ENCODE peak calls at places on chromosomes 16 and 17, in four cellular contexts. One of them, this sample, is unnamed.

GRCh38 chr16:31274831-31275816 is 15.3 kb downstream of the ITGAM start:
- DNase-seq in uterus: no peak
- DNase-seq in iPS DF 6.9: no peak
- DNase-seq in PC-9: no peak
- DNase-seq in this sample: no peak

GRCh38 chr16:75310541-75310940 is 59.1 kb upstream of the BCAR1 start:
- DNase-seq in uterus: no peak
- DNase-seq in iPS DF 6.9: no peak
- DNase-seq in PC-9: no peak
- DNase-seq in this sample: no peak

GRCh38 chr16:88531346-88531745 is 38.9 kb upstream of the ZC3H18 start:
- DNase-seq in uterus: no peak
- DNase-seq in iPS DF 6.9: no peak
- DNase-seq in PC-9: no peak
- DNase-seq in this sample: no peak

GRCh38 chr16:7601100-7601499 is 268.5 kb downstream of the RBFOX1 start:
- DNase-seq in uterus: no peak
- DNase-seq in iPS DF 6.9: no peak
- DNase-seq in PC-9: no peak
- DNase-seq in this sample: no peak

GRCh38 chr16:28879261-28879840 is 1.1 kb downstream of the ATP2A1 start:
- DNase-seq in uterus: no peak
- DNase-seq in iPS DF 6.9: no peak
- DNase-seq in PC-9: no peak
- DNase-seq in this sample: no peak

GRCh38 chr16:51937771-51938170 is 609.2 kb downstream of the TOX3 start:
- DNase-seq in uterus: no peak
- DNase-seq in iPS DF 6.9: no peak
- DNase-seq in PC-9: no peak
- DNase-seq in this sample: no peak

GRCh38 chr17:78979780-78980623 is at the start of gene LGALS3BP:
- DNase-seq in uterus: peak; percentile 86
- DNase-seq in iPS DF 6.9: no peak
- DNase-seq in PC-9: peak; percentile 87
- DNase-seq in this sample: peak; percentile 40

GRCh38 chr16:1767116-1767994 is 4.0 kb downstream of the NME3 start:
- DNase-seq in uterus: no peak
- DNase-seq in iPS DF 6.9: no peak
- DNase-seq in PC-9: no peak
- DNase-seq in this sample: no peak

GRCh38 chr17:77383613-77384608 is 243.1 kb downstream of the SEC14L1 start:
- DNase-seq in uterus: peak; percentile 46
- DNase-seq in iPS DF 6.9: no peak
- DNase-seq in PC-9: no peak
- DNase-seq in this sample: no peak

GRCh38 chr17:28612936-28613872 is 781 bp downstream of the RSKR start:
- DNase-seq in uterus: no peak
- DNase-seq in iPS DF 6.9: no peak
- DNase-seq in PC-9: peak; percentile 25
- DNase-seq in this sample: peak; percentile 19

GRCh38 chr17:41455236-41455635 is 11.9 kb downstream of the KRT32 start:
- DNase-seq in uterus: no peak
- DNase-seq in iPS DF 6.9: no peak
- DNase-seq in PC-9: no peak
- DNase-seq in this sample: no peak

GRCh38 chr16:74169687-74170522 is 126.7 kb upstream of the PSMD7 start:
- DNase-seq in uterus: no peak
- DNase-seq in iPS DF 6.9: no peak
- DNase-seq in PC-9: no peak
- DNase-seq in this sample: no peak

GRCh38 chr17:63929860-63930766 is 2.0 kb downstream of the CD79B start:
- DNase-seq in uterus: peak; percentile 60
- DNase-seq in iPS DF 6.9: no peak
- DNase-seq in PC-9: no peak
- DNase-seq in this sample: no peak

GRCh38 chr17:50904522-50905459 is 38.6 kb upstream of the TOB1 start:
- DNase-seq in uterus: peak; percentile 71
- DNase-seq in iPS DF 6.9: no peak
- DNase-seq in PC-9: peak; percentile 83
- DNase-seq in this sample: no peak

GRCh38 chr17:29574732-29575510 is 6.4 kb downstream of the TP53I13 start:
- DNase-seq in uterus: no peak
- DNase-seq in iPS DF 6.9: no peak
- DNase-seq in PC-9: no peak
- DNase-seq in this sample: no peak

GRCh38 chr16:78485899-78486221 is 386.4 kb downstream of the WWOX start:
- DNase-seq in uterus: no peak
- DNase-seq in iPS DF 6.9: no peak
- DNase-seq in PC-9: no peak
- DNase-seq in this sample: no peak

GRCh38 chr17:42901535-42902229 is 1.1 kb downstream of the G6PC1 start:
- DNase-seq in uterus: no peak
- DNase-seq in iPS DF 6.9: no peak
- DNase-seq in PC-9: no peak
- DNase-seq in this sample: no peak

GRCh38 chr16:57530104-57530522 is 6.3 kb downstream of the CCDC102A start:
- DNase-seq in uterus: peak; percentile 78
- DNase-seq in iPS DF 6.9: no peak
- DNase-seq in PC-9: no peak
- DNase-seq in this sample: peak; percentile 59

GRCh38 chr17:70024253-70024652 is 50.8 kb upstream of the KCNJ16 start:
- DNase-seq in uterus: no peak
- DNase-seq in iPS DF 6.9: no peak
- DNase-seq in PC-9: no peak
- DNase-seq in this sample: no peak

GRCh38 chr17:40431231-40431602 is 12.0 kb upstream of the IGFBP4 start:
- DNase-seq in uterus: no peak
- DNase-seq in iPS DF 6.9: no peak
- DNase-seq in PC-9: no peak
- DNase-seq in this sample: no peak

GRCh38 chr17:29807520-29808361 is 122.3 kb downstream of the SSH2 start:
- DNase-seq in uterus: peak; percentile 60
- DNase-seq in iPS DF 6.9: peak; percentile 18
- DNase-seq in PC-9: peak; percentile 55
- DNase-seq in this sample: peak; percentile 63

GRCh38 chr16:24936151-24936550 is 79.0 kb downstream of the ARHGAP17 start:
- DNase-seq in uterus: no peak
- DNase-seq in iPS DF 6.9: no peak
- DNase-seq in PC-9: no peak
- DNase-seq in this sample: no peak

GRCh38 chr17:16262201-16262600 is 45.2 kb downstream of the PIGL start:
- DNase-seq in uterus: no peak
- DNase-seq in iPS DF 6.9: no peak
- DNase-seq in PC-9: no peak
- DNase-seq in this sample: no peak

DNA sequence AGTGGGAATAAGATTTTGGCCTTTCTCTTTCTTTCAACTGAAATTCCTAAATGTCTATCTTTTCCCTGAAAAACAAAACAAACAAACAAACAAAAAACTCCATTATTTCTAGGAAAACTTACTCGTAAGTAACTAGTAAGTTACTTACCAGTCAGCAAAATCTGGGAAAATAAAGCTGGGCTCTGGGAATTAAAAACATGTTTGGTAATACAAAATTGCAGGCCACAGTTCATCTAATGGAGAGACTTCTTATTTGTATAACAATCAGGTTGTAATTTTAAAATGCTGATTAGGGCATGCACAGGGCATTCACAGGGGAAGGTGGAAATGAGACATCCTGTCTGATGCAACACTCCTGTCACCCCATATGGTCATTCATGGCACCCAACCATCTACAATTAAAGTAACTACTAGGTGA is 3.8 kb upstream of the WIPI1 start:
- DNase-seq in uterus: no peak
- DNase-seq in iPS DF 6.9: no peak
- DNase-seq in PC-9: no peak
- DNase-seq in this sample: no peak
- H3K4me1 ChIP-seq in uterus: no peaks in the 10 kb centered on the region
- H3K4me1 ChIP-seq in iPS DF 6.9: peaks cover 3% of the 10 kb centered on the region
- H3K4me1 ChIP-seq in PC-9: peaks cover 20% of the 10 kb centered on the region
- H3K4me1 ChIP-seq in this sample: peaks cover 55% of the 10 kb centered on the region

DNA sequence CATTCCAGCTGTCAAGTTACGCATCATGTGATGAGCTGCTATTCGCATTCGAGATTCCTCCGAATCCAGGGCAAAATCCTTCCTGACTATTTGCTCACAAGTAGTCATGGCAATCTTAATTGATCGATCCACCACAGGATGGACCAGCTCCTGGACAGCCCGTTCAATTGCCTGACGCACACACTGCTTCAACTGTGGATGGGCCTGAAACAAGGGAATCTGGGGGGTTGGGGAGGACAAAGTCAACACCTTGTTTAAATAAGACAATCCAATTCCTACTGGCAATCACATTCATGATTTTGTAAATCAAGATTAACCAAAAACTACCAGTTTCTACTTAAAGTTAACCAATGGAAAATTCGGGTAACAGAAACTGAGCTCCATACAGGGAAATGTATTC is 28.4 kb downstream of the SETD6 start:
- DNase-seq in uterus: no peak
- DNase-seq in iPS DF 6.9: no peak
- DNase-seq in PC-9: no peak
- DNase-seq in this sample: no peak
- H3K36me3 ChIP-seq in uterus: no peaks in the 10 kb centered on the region
- H3K36me3 ChIP-seq in iPS DF 6.9: peaks cover 30% of the 10 kb centered on the region
- H3K36me3 ChIP-seq in PC-9: peaks cover 76% of the 10 kb centered on the region
- H3K36me3 ChIP-seq in this sample: peaks cover 87% of the 10 kb centered on the region

GRCh38 chr17:67479119-67479517 is 102.0 kb downstream of the PITPNC1 start:
- DNase-seq in uterus: no peak
- DNase-seq in iPS DF 6.9: no peak
- DNase-seq in PC-9: no peak
- DNase-seq in this sample: no peak
- H3K4me1 ChIP-seq in uterus: no peaks in the 10 kb centered on the region
- H3K4me1 ChIP-seq in iPS DF 6.9: peaks cover 4% of the 10 kb centered on the region
- H3K4me1 ChIP-seq in PC-9: no peaks in the 10 kb centered on the region
- H3K4me1 ChIP-seq in this sample: peaks cover 54% of the 10 kb centered on the region

DNA sequence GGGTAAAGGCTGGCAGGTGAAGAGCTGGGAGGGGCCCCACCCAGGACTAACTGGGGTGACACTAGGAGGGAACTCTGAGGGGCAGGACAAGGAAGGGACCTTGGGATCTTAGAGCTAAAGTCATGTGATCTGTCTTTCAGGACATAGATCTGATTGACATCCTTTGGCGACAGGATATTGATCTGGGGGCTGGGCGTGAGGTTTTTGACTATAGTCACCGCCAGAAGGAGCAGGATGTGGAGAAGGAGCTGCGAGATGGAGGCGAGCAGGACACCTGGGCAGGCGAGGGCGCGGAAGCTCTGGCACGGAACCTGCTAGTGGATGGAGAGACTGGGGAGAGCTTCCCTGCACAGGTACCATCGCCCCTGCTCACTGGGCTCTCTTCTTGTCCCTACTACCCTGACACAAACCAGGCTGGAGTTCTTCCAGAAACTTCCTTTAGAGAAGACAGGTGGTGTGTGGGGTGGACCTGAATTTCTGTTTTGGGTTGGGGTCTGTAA is 8.1 kb downstream of the NFE2L1 start:
- DNase-seq in uterus: no peak
- DNase-seq in iPS DF 6.9: no peak
- DNase-seq in PC-9: no peak
- DNase-seq in this sample: no peak
- H3K36me3 ChIP-seq in uterus: no peaks in the 10 kb centered on the region
- H3K36me3 ChIP-seq in iPS DF 6.9: peaks cover 47% of the 10 kb centered on the region
- H3K36me3 ChIP-seq in PC-9: peaks cover 56% of the 10 kb centered on the region
- H3K36me3 ChIP-seq in this sample: peaks cover 77% of the 10 kb centered on the region

DNA sequence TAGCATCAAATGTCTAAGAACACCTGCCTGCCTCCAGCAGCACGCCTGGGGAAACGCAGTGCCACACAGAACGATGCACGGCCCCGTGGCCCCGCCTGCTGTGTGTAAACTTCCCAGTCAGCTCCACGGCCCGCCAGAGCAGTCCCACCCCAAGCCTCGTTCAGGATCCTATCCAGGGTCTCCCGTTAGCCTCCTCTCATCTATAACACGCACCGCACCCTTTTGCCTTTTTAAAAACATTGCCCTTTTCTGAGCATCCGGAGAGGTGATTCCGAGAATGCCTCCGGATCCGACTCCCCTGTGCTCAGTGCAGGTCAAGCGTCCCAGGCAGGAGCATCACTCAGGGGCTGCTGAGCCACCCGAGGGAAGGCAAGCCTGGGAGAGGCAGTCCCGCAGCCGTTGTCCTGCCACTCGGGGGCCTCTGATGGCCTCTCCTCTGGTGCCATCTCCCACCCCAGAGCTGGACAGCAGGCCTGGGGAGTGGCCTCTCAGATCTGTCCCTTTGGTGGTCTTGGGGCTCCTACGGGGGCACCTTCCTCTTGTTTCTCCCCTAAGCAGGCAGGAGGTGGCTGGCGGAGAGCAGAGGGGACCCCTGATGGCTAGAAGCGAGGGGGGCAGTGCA is 38.0 kb upstream of the SLC38A10 start:
- DNase-seq in uterus: no peak
- DNase-seq in iPS DF 6.9: no peak
- DNase-seq in PC-9: no peak
- DNase-seq in this sample: no peak
- H3K4me1 ChIP-seq in uterus: peaks cover 28% of the 10 kb centered on the region
- H3K4me1 ChIP-seq in iPS DF 6.9: peaks cover 16% of the 10 kb centered on the region
- H3K4me1 ChIP-seq in PC-9: peaks cover 62% of the 10 kb centered on the region
- H3K4me1 ChIP-seq in this sample: no peaks in the 10 kb centered on the region

This sample was measured in CD4-positive, alpha-beta memory T cell.